ENCODE peak calls at places on chromosomes 6 and 20, in five cellular contexts. E is CD4-positive, alpha-beta memory T cell; W is naive thymus-derived CD4-positive, alpha-beta T cell; B is right atrium auricular region; O is IMR-90. G is an unnamed sample.

GRCh38 chr20:43666376-43667328 is at the start of gene MYBL2:
- DNase-seq in E (peak; percentile 73), W (peak; percentile 83), B (no peak), O (peak; percentile 45), G (peak; percentile 62)

GRCh38 chr20:58433759-58434158 is 44.7 kb downstream of the VAPB start:
- DNase-seq in E (no peak), W (no peak), B (no peak), O (peak; percentile 89), G (no peak)

GRCh38 chr20:10741060-10741459 is 67.3 kb upstream of the JAG1 start:
- DNase-seq in E (no peak), W (no peak), B (no peak), O (no peak), G (no peak)

GRCh38 chr6:149043476-149044130 is 273.9 kb upstream of the TAB2 start:
- DNase-seq in E (no peak), W (no peak), B (no peak), O (no peak), G (no peak)

GRCh38 chr6:22636450-22636849 is 67.1 kb downstream of the HDGFL1 start:
- DNase-seq in E (no peak), W (no peak), B (no peak), O (peak; percentile 26), G (no peak)

GRCh38 chr20:48186447-48186846 is 401.2 kb upstream of the SULF2 start:
- DNase-seq in E (no peak), W (no peak), B (no peak), O (peak; percentile 26), G (no peak)

GRCh38 chr6:116008470-116009229 is 52.0 kb downstream of the FRK start:
- DNase-seq in E (no peak), W (no peak), B (no peak), O (peak; percentile 58), G (no peak)

GRCh38 chr6:108565893-108566292 is 5.2 kb downstream of the FOXO3 start:
- DNase-seq in E (no peak), W (no peak), B (peak; percentile 79), O (peak; percentile 88), G (no peak)

GRCh38 chr20:3839328-3839727 is 7.3 kb upstream of the MAVS start:
- DNase-seq in E (no peak), W (no peak), B (no peak), O (no peak), G (peak; percentile 89)

GRCh38 chr6:21078497-21078896 is 515.1 kb upstream of the SOX4 start:
- DNase-seq in E (no peak), W (no peak), B (no peak), O (no peak), G (no peak)

GRCh38 chr6:9523462-9523861 is 891.4 kb downstream of the TFAP2A start:
- DNase-seq in E (no peak), W (no peak), B (no peak), O (peak; percentile 96), G (no peak)

GRCh38 chr6:116615937-116616756 is at the start of gene RSPH4A:
- DNase-seq in E (peak; percentile 69), W (peak; percentile 57), B (peak; percentile 93), O (peak; percentile 94), G (peak; percentile 78)

GRCh38 chr20:52899221-52899620 is 72.9 kb upstream of the TSHZ2 start:
- DNase-seq in E (no peak), W (no peak), B (no peak), O (no peak), G (no peak)

GRCh38 chr20:31857861-31858835 is 12.2 kb downstream of the DUSP15 start:
- DNase-seq in E (no peak), W (no peak), B (no peak), O (no peak), G (no peak)

GRCh38 chr20:63978319-63979220 is 872 bp downstream of the SAMD10 start:
- DNase-seq in E (peak; percentile 37), W (peak; percentile 84), B (no peak), O (peak; percentile 43), G (peak; percentile 53)

GRCh38 chr20:13462091-13462490 is 176.6 kb downstream of the TASP1 start:
- DNase-seq in E (no peak), W (no peak), B (no peak), O (no peak), G (no peak)

GRCh38 chr6:147001621-147002020 is 202.6 kb upstream of the STXBP5 start:
- DNase-seq in E (no peak), W (no peak), B (no peak), O (no peak), G (no peak)

GRCh38 chr6:64325093-64325492 is 689.5 kb downstream of the PHF3 start:
- DNase-seq in E (no peak), W (no peak), B (no peak), O (no peak), G (no peak)

GRCh38 chr20:46260936-46261454 is 47.3 kb downstream of the CDH22 start:
- DNase-seq in E (no peak), W (no peak), B (no peak), O (no peak), G (no peak)

GRCh38 chr6:13427346-13427745 is 60.1 kb downstream of the GFOD1 start:
- DNase-seq in E (no peak), W (no peak), B (no peak), O (no peak), G (no peak)

GRCh38 chr6:16716450-16716858 is 44.8 kb downstream of the ATXN1 start:
- DNase-seq in E (no peak), W (no peak), B (no peak), O (no peak), G (no peak)

GRCh38 chr20:10429443-10429981 is 4.5 kb downstream of the MKKS start:
- DNase-seq in E (no peak), W (no peak), B (no peak), O (no peak), G (no peak)

GRCh38 chr6:137673603-137674002 is 179.4 kb upstream of the OLIG3 start:
- DNase-seq in E (no peak), W (no peak), B (no peak), O (no peak), G (no peak)

GRCh38 chr6:117615981-117616961 is 14.0 kb upstream of the GOPC start:
- DNase-seq in E (peak; percentile 37), W (no peak), B (no peak), O (peak; percentile 11), G (no peak)

GRCh38 chr20:44728835-44729342 is 13.7 kb downstream of the CCN5 start:
- DNase-seq in E (no peak), W (no peak), B (peak; percentile 82), O (peak; percentile 68), G (no peak)

GRCh38 chr6:34441526-34441925 is 15.7 kb upstream of the RPS10 start:
- DNase-seq in E (no peak), W (no peak), B (no peak), O (no peak), G (no peak)

GRCh38 chr6:137494281-137494966 is at the start of gene OLIG3:
- DNase-seq in E (no peak), W (peak; percentile 33), B (no peak), O (no peak), G (peak; percentile 25)

GRCh38 chr6:44029489-44030185 is 97.6 kb downstream of the MRPL14 start:
- DNase-seq in E (no peak), W (no peak), B (no peak), O (peak; percentile 77), G (no peak)

GRCh38 chr6:150539568-150539967 is 60.1 kb upstream of the PLEKHG1 start:
- DNase-seq in E (no peak), W (no peak), B (no peak), O (no peak), G (no peak)

GRCh38 chr20:18056174-18057105 is 1.3 kb downstream of the OVOL2 start:
- DNase-seq in E (no peak), W (peak; percentile 26), B (no peak), O (no peak), G (no peak)

GRCh38 chr6:159399953-159400352 is 230.8 kb downstream of the FNDC1 start:
- DNase-seq in E (no peak), W (no peak), B (no peak), O (no peak), G (no peak)

GRCh38 chr20:32535316-32535952 is 49.7 kb downstream of the NOL4L start:
- DNase-seq in E (peak; percentile 47), W (no peak), B (no peak), O (no peak), G (peak; percentile 64)

GRCh38 chr6:47700051-47700450 is 1.7 kb downstream of the ADGRF4 start:
- DNase-seq in E (no peak), W (no peak), B (no peak), O (peak; percentile 16), G (no peak)

GRCh38 chr6:95686272-95686671 is 108.9 kb downstream of the MANEA start:
- DNase-seq in E (no peak), W (no peak), B (no peak), O (no peak), G (no peak)

DNA sequence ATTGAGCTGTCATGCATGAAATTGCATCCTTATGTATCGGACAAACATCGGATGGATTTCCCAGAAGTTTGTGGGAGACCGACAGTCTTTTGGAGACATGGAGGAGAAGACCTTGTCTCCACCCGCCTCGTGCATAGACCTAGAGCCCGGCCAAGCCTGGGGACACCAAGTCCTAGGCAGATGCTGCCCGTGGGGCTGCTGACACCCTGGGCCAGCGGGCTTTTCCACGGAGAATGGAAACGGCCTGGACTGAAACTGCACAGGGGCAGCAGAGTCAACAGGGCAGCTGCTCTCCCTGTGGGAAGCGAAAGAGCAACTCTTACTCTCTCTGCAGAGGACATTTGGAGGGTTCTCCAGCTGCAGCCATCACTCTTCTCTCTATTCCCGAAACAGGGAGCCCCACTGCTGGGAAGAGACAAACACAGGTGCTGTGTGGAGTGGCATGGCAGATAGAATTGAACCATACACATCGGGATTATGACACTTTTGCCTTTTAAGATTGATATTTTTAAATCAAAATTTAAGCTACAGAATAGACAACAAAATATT is 401.2 kb downstream of the THBS2 start:
- DNase-seq in E (no peak), W (no peak), B (no peak), O (no peak), G (no peak)
- H3K4me3 ChIP-seq in E (no peak overlapping the region), W (no peak overlapping the region), B (peak overlapping the region; percentile 16), O (no peak overlapping the region), G (no peak overlapping the region)

GRCh38 chr20:62929051-62929538 is 2.8 kb upstream of the DIDO1 start:
- DNase-seq in E (peak; percentile 51), W (peak; percentile 67), B (no peak), O (peak; percentile 58), G (no peak)

GRCh38 chr20:62926229-62927127 is at the start of gene DIDO1:
- DNase-seq in E (peak; percentile 91), W (peak; percentile 93), B (peak; percentile 80), O (peak; percentile 77), G (peak; percentile 78)

GRCh38 chr20:62925420-62926228 is 681 bp downstream of the DIDO1 start:
- DNase-seq in E (peak; percentile 47), W (peak; percentile 57), B (no peak), O (peak; percentile 16), G (no peak)

GRCh38 chr20:62927128-62927705 is 912 bp upstream of the DIDO1 start:
- DNase-seq in E (no peak), W (no peak), B (no peak), O (no peak), G (no peak)

GRCh38 chr20:62928246-62928939 is 2.1 kb upstream of the DIDO1 start:
- DNase-seq in E (no peak), W (no peak), B (no peak), O (no peak), G (no peak)
- H3K4me3 ChIP-seq in E (peak overlapping the region; percentile 88), W (peak overlapping the region; percentile 62), B (peak overlapping the region; percentile 58), O (peak overlapping the region; percentile 51), G (peak overlapping the region; percentile 40)

GRCh38 chr6:84424956-84425355 is 197.5 kb upstream of the CEP162 start:
- DNase-seq in E (no peak), W (no peak), B (no peak), O (no peak), G (no peak)
- H3K4me3 ChIP-seq in E (no peak overlapping the region), W (no peak overlapping the region), B (peak overlapping the region; percentile 0), O (no peak overlapping the region), G (no peak overlapping the region)

GRCh38 chr6:157905590-157906337 is 75.9 kb upstream of the SYNJ2 start:
- DNase-seq in E (no peak), W (no peak), B (no peak), O (no peak), G (no peak)
- H3K4me3 ChIP-seq in E (no peak overlapping the region), W (no peak overlapping the region), B (no peak overlapping the region), O (no peak overlapping the region), G (no peak overlapping the region)

G was measured in Jurkat, Clone E6-1.